ENCODE peak calls at places on chromosomes 3 and 15, in eight cellular contexts. F, P, E, C, K, Z, U and I are unnamed samples.

GRCh38 chr3:78204977-78205376 is 1165.1 kb downstream of the ROBO2 start:
- DNase-seq in C (peak; percentile 82), E (no peak), U (no peak), F (peak; percentile 47), Z (peak; percentile 2), K (no peak), P (no peak), I (peak; percentile 50)

GRCh38 chr15:98760112-98760826 is 111.9 kb downstream of the IGF1R start:
- DNase-seq in P (no peak), Z (no peak), F (no peak), U (no peak), C (no peak), K (no peak), E (no peak), I (no peak)

GRCh38 chr3:127059032-127059560 is 76.2 kb downstream of the PLXNA1 start:
- DNase-seq in U (no peak), Z (no peak), E (no peak), K (no peak), F (no peak), C (no peak), P (no peak), I (no peak)

GRCh38 chr3:42228796-42229195 is 37.2 kb downstream of the CCK start:
- DNase-seq in P (peak; percentile 26), Z (peak; percentile 37), K (no peak), U (no peak), C (peak; percentile 25), E (no peak), F (peak; percentile 10), I (no peak)

GRCh38 chr15:45128971-45129639 is 574 bp downstream of the DUOXA1 start:
- DNase-seq in U (no peak), Z (no peak), P (no peak), E (no peak), K (no peak), F (no peak), C (no peak), I (no peak)

GRCh38 chr3:48069339-48069738 is 53.1 kb upstream of the MAP4 start:
- DNase-seq in F (no peak), C (no peak), Z (no peak), U (no peak), E (no peak), K (no peak), P (no peak), I (no peak)

GRCh38 chr15:23687143-23687470 is at the start of gene NDN:
- DNase-seq in F (no peak), C (peak; percentile 9), K (peak; percentile 41), E (peak; percentile 67), Z (no peak), U (no peak), P (no peak), I (no peak)

GRCh38 chr15:69666921-69667811 is 214.5 kb downstream of the RPLP1 start:
- DNase-seq in U (no peak), P (no peak), K (no peak), Z (peak; percentile 72), E (no peak), F (no peak), C (no peak), I (no peak)

GRCh38 chr15:99424978-99425665 is 140.7 kb upstream of the MEF2A start:
- DNase-seq in C (peak; percentile 58), K (no peak), E (peak; percentile 50), P (no peak), F (peak; percentile 77), U (no peak), Z (peak; percentile 77), I (peak; percentile 86)

GRCh38 chr3:138786788-138787276 is 47.9 kb downstream of the PIK3CB start:
- DNase-seq in C (peak; percentile 21), Z (peak; percentile 28), U (peak; percentile 35), F (no peak), E (no peak), P (no peak), K (no peak), I (peak; percentile 61)

GRCh38 chr15:48442011-48442410 is 110.8 kb downstream of the DUT start:
- DNase-seq in P (no peak), K (no peak), F (no peak), Z (no peak), E (no peak), C (no peak), U (no peak), I (no peak)